ENCODE peak calls at places on chromosomes 12 and 14, in six cellular contexts. J is neuronal stem cell; S is CD4-positive, alpha-beta memory T cell; H is thoracic aorta; F is heart left ventricle; L is OCI-LY7. E is an unnamed sample.

GRCh38 chr12:9221476-9221875 is 13.3 kb upstream of the PZP start:
- DNase-seq in S (no peak), J (no peak), F (no peak), H (no peak), L (no peak), E (no peak)

GRCh38 chr14:87002831-87003230 is 990.2 kb downstream of the GALC start:
- DNase-seq in F (no peak), H (no peak), J (no peak), S (no peak), L (no peak), E (no peak)

GRCh38 chr12:77796775-77797174 is 33.9 kb upstream of the NAV3 start:
- DNase-seq in S (no peak), J (no peak), F (no peak), H (no peak), L (no peak), E (no peak)

GRCh38 chr14:99270491-99271287 is 1.3 kb downstream of the BCL11B start:
- DNase-seq in L (no peak), S (peak), H (no peak), F (no peak), J (no peak), E (no peak)

GRCh38 chr14:101037021-101037817 is 133.7 kb upstream of the RTL1 start:
- DNase-seq in J (no peak), L (no peak), F (no peak), S (no peak), H (no peak), E (peak)

GRCh38 chr12:42961395-42961794 is 371.8 kb upstream of the PRICKLE1 start:
- DNase-seq in J (no peak), L (no peak), S (no peak), H (no peak), F (no peak), E (no peak)

GRCh38 chr12:32102234-32102633 is 4.4 kb upstream of the BICD1 start:
- DNase-seq in L (no peak), J (no peak), H (no peak), S (no peak), F (no peak), E (no peak)

GRCh38 chr12:2098852-2099251 is 46.1 kb downstream of the CACNA1C start:
- DNase-seq in S (no peak), F (no peak), H (no peak), J (no peak), L (no peak), E (no peak)

GRCh38 chr12:25455696-25456095 is 97.4 kb downstream of the LMNTD1 start:
- DNase-seq in F (no peak), J (no peak), H (no peak), L (no peak), S (no peak), E (no peak)

GRCh38 chr14:31843361-31844091 is 233.6 kb upstream of the ARHGAP5 start:
- DNase-seq in H (no peak), J (no peak), S (no peak), L (no peak), F (no peak), E (no peak)

DNA sequence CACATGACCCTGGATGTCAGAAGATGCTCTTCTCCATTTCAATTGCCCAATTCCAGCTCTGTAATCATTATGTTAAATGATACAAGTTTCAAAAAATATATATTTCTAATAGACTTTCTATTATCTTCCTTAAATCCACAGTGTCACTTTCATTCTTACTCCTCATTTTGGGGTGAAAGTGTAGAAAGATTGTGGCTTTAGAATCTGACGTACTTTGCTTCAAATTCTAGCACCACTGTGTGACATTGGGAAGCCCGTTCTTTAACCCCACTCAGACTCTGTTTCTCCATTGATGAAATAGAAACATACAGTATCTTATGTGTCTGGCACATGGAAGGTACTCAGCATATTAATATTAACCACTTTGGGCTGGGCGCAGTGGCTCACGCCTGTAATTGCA is 83.3 kb downstream of the ETV6 start:
- DNase-seq in J (no peak), S (no peak), H (no peak), L (no peak), F (no peak), E (no peak)
- H3K4me3 ChIP-seq in J (no peak), S (no peak), H (no peak), L (peak), F (no peak), E (no peak)

GRCh38 chr12:51326762-51327439 is 2.9 kb upstream of the BIN2 start:
- DNase-seq in F (no peak), L (peak), H (no peak), S (no peak), J (no peak), E (no peak)
- H3K27ac ChIP-seq in F (no peak), L (peak), H (peak), S (peak), J (peak), E (no peak)

GRCh38 chr14:102544745-102545460 is 35.3 kb upstream of the ANKRD9 start:
- DNase-seq in F (no peak), J (no peak), L (no peak), H (no peak), S (peak), E (no peak)
- H3K4me3 ChIP-seq in F (no peak), J (peak), L (no peak), H (peak), S (no peak), E (no peak)

GRCh38 chr12:58954002-58954401 is 33.7 kb upstream of the LRIG3 start:
- DNase-seq in H (no peak), F (no peak), L (no peak), S (no peak), J (no peak), E (no peak)
- H3K27ac ChIP-seq in H (no peak), F (no peak), L (no peak), S (no peak), J (no peak), E (no peak)

DNA sequence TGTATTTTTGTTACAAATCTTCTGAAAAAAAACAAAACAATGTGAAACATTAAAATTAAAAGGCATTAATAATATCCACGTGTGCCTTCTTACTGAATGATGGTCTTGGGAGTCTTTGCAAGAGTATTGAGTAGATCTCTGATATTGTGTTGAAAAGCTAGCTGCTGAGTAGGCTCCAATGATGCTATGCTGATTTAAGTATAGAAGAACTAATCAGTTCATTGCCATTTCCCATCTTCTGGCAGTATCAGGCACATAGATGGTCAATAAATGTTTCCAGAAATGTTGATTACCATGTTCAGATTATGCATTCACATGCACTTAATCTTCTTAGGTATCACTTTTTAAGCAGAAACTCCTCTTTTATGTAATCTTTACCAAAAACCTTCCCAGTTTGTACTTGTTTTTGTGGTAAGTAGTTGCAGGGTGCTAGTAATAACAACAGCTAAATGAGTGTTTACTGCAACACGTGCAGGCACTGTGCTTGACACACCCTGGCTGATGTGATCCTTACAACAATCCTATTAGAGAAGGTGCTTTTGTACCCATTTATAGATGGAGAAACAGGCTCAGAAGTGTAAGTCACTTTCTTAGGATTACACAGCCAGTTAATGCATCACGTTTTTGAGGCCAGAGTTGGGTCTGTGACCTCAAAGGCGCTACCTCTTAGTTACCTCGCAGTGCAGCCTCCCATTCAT is 46.8 kb downstream of the EID3 start:
- DNase-seq in F (no peak), J (no peak), H (no peak), L (no peak), S (no peak), E (no peak)
- H3K4me3 ChIP-seq in F (no peak), J (no peak), H (no peak), L (no peak), S (no peak), E (no peak)

GRCh38 chr14:68822132-68822651 is 29.3 kb upstream of the ZFP36L1 start:
- DNase-seq in J (no peak), L (peak), F (no peak), H (no peak), S (no peak), E (no peak)
- H3K27ac ChIP-seq in J (no peak), L (peak), F (no peak), H (no peak), S (peak), E (no peak)

DNA sequence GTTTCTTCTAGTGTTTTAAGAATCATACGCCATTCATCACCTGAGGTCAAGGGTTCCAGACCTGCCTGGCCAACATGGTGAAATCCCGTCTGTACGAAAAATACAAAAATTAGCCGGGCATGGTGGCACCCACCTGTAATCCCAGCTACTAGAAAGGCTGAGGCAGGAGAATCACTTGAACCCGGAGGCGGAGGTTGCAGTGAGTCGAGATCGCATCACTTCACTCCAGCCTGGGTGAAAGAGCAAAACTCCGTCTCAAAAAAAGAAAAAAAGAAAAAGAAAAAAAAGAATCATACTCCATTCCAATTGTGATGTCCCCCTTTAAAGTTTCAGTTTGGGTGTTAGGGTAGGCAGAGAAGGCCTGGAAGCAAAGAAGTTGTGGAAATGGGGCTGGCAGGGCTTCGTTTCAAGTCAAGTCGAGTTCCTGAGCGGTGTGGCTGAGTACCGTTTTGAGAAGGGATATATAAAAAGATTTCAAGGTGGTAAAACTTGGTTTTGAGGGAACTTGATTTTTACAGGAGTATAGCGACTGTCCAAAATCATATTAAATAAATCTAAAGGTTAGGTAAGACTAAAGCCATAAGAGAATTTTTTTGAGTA is 1.5 kb upstream of the TAOK3 start:
- DNase-seq in S (no peak), F (no peak), L (no peak), J (no peak), H (no peak), E (no peak)
- H3K4me3 ChIP-seq in S (no peak), F (no peak), L (peak), J (no peak), H (peak), E (no peak)

GRCh38 chr14:50920482-50921225 is 23.6 kb downstream of the PYGL start:
- DNase-seq in S (no peak), J (peak), F (no peak), H (no peak), L (no peak), E (no peak)
- H3K27ac ChIP-seq in S (no peak), J (peak), F (no peak), H (no peak), L (no peak), E (no peak)

E was measured in sigmoid colon.